ENCODE peak calls at places on chromosomes 1 and 21, in ten cellular contexts. V, Z, I, O, F, U, R, E, H and G are unnamed samples.
A peak's percentile ranks its signal among the peaks of the same experiment; 100 is the strongest.

GRCh38 chr1:36143424-36143823 is 5.9 kb downstream of the TRAPPC3 start:
- DNase-seq in V (no peak), Z (no peak), I (no peak), O (no peak), F (no peak), U (no peak), R (no peak), E (no peak), H (no peak), G (no peak)

GRCh38 chr1:37817481-37817880 is 9.5 kb upstream of the YRDC start:
- DNase-seq in V (no peak), Z (peak; percentile 80), I (no peak), O (peak; percentile 29), F (no peak), U (no peak), R (no peak), E (peak; percentile 13), H (no peak), G (no peak)

GRCh38 chr1:33099290-33100118 is 18.6 kb downstream of the AZIN2 start:
- DNase-seq in V (no peak), Z (peak; percentile 100), I (no peak), O (peak; percentile 100), F (peak; percentile 100), U (peak; percentile 100), R (peak; percentile 85), E (peak; percentile 99), H (peak; percentile 100), G (peak; percentile 98)

GRCh38 chr1:116755681-116756080 is 1.5 kb downstream of the CD2 start:
- DNase-seq in V (no peak), Z (no peak), I (no peak), O (no peak), F (no peak), U (no peak), R (no peak), E (no peak), H (no peak), G (peak; percentile 36)

GRCh38 chr1:235714205-235714897 is 64.8 kb upstream of the GNG4 start:
- DNase-seq in V (no peak), Z (no peak), I (no peak), O (no peak), F (no peak), U (no peak), R (no peak), E (no peak), H (no peak), G (no peak)

GRCh38 chr1:241396747-241397691 is 40.0 kb upstream of the RGS7 start:
- DNase-seq in V (no peak), Z (peak; percentile 36), I (no peak), O (no peak), F (no peak), U (no peak), R (no peak), E (no peak), H (no peak), G (no peak)

GRCh38 chr1:107648071-107648470 is 316.9 kb downstream of the VAV3 start:
- DNase-seq in V (no peak), Z (peak; percentile 64), I (no peak), O (peak; percentile 67), F (peak; percentile 88), U (no peak), R (no peak), E (peak; percentile 93), H (no peak), G (no peak)

GRCh38 chr21:16176570-16176969 is 446.8 kb downstream of the USP25 start:
- DNase-seq in V (no peak), Z (peak; percentile 55), I (no peak), O (no peak), F (peak; percentile 25), U (no peak), R (no peak), E (no peak), H (no peak), G (no peak)

GRCh38 chr1:65459397-65459768 is 38.9 kb downstream of the LEPR start:
- DNase-seq in V (no peak), Z (peak; percentile 69), I (no peak), O (peak; percentile 31), F (peak; percentile 26), U (no peak), R (no peak), E (peak; percentile 44), H (no peak), G (no peak)

GRCh38 chr1:215568287-215568692 is 1.2 kb downstream of the KCTD3 start:
- DNase-seq in V (no peak), Z (peak; percentile 67), I (no peak), O (peak; percentile 80), F (peak; percentile 60), U (peak; percentile 29), R (no peak), E (no peak), H (peak; percentile 24), G (no peak)

GRCh38 chr21:23853796-23854379 is 1753.4 kb downstream of the MRPL39 start:
- DNase-seq in V (no peak), Z (peak; percentile 12), I (no peak), O (no peak), F (peak; percentile 10), U (peak; percentile 7), R (no peak), E (peak; percentile 15), H (no peak), G (no peak)

GRCh38 chr1:177142013-177142412 is 22.5 kb downstream of the ASTN1 start:
- DNase-seq in V (no peak), Z (no peak), I (no peak), O (no peak), F (no peak), U (no peak), R (no peak), E (no peak), H (no peak), G (no peak)
- TF ChIP-seq CTCF in V (no peak), Z (no peak), I (no peak), O (no peak), F (no peak), U (no peak), R (no peak), E (no peak), H (no peak), G (no peak)

GRCh38 chr1:199242162-199242561 is 603.3 kb downstream of the PTPRC start:
- DNase-seq in V (no peak), Z (no peak), I (no peak), O (no peak), F (no peak), U (no peak), R (no peak), E (no peak), H (no peak), G (no peak)

GRCh38 chr1:199242601-199243000 is 603.8 kb downstream of the PTPRC start:
- DNase-seq in V (no peak), Z (no peak), I (no peak), O (no peak), F (no peak), U (no peak), R (no peak), E (no peak), H (no peak), G (no peak)

GRCh38 chr1:199247891-199248290 is 609.1 kb downstream of the PTPRC start:
- DNase-seq in V (no peak), Z (no peak), I (no peak), O (no peak), F (no peak), U (no peak), R (no peak), E (peak; percentile 88), H (no peak), G (no peak)

GRCh38 chr1:199246716-199247115 is 607.9 kb downstream of the PTPRC start:
- DNase-seq in V (no peak), Z (no peak), I (no peak), O (no peak), F (no peak), U (no peak), R (no peak), E (no peak), H (no peak), G (no peak)

GRCh38 chr1:199243423-199244061 is 604.7 kb downstream of the PTPRC start:
- DNase-seq in V (no peak), Z (peak; percentile 66), I (peak; percentile 53), O (peak; percentile 57), F (peak; percentile 4), U (no peak), R (peak; percentile 54), E (peak; percentile 41), H (peak; percentile 26), G (no peak)
- TF ChIP-seq CTCF in V (no peak), Z (peak; percentile 89), I (peak; percentile 61), O (peak; percentile 88), F (peak; percentile 70), U (peak; percentile 72), R (peak; percentile 47), E (peak; percentile 78), H (peak; percentile 75), G (peak; percentile 64)

DNA sequence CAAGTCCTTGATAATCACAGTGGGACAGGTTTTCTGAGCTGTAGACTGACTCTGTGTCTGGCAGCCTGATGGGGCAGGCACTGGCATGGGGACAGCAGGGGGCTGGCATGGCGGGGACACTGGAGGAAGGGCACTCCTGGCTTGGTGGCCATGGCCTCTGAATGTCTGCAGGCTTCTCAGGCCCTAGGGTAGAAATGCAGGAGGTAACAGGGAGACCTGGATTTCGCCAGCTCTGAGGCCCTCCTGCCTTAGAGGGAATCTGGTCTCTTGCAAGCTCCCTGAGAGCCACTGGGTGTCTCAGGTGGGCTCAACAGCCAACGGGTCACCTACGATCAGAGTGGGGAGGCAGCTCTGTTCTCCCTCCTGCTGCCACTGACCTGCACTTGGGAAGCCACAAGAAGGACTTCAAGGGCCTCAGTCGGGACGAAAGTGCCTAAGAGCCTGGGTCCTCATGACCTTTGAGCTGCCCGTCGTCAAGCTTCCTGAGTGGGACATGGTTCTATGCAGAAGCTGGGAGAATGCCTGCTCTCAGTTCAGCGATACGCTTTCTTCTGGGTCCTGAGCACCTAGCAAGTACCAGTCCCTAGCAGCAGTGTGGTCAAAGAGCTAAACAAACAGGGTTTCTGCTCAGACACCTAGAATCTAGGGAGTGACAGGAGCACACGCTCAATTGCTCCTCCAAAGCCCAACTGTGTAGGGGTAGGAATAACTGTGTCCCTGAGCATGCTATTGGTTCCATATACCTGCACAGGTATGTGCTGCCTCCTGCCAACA is 569.0 kb downstream of the PTPRU start:
- DNase-seq in V (no peak), Z (no peak), I (no peak), O (no peak), F (no peak), U (no peak), R (no peak), E (no peak), H (no peak), G (peak; percentile 75)
- TF ChIP-seq CTCF in V (no peak), Z (no peak), I (no peak), O (no peak), F (no peak), U (no peak), R (no peak), E (no peak), H (no peak), G (no peak)

DNA sequence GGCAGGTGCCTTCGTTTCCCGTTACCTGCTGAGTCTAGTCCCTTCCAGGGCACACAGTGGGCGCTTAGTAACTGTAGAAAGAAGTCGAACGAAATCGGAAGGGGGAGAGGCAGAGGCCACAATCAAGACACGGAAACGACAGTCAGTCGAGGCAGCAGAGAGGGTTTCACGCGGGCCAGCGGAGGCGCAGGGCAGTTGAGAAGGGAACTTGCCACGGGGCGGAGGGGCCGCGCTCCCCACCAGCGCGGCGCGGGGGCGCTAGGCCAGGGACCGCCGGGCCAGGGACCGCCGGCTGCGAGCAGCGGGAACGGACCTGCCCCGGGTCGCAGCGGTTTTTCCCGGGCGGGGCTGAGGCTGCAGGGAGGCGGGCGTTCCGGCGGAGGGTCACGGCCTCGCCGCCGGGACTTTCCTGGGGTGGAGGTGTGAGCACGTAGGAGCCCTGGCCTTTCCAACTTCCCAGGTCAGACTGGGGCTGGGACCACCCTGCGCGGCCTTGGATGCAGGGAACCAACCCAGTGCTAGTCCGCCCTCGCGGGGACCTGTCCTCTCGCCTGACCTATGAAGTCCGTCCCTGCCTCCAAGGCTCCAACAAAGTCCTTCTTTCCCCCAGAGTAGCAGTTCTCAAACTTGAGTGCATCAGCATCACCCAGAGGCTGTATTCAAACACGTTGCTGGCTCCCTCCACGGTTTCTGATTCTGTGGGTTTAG is 150.1 kb upstream of the FGGY start:
- DNase-seq in V (no peak), Z (peak; percentile 73), I (peak; percentile 37), O (no peak), F (peak; percentile 30), U (no peak), R (peak; percentile 29), E (no peak), H (no peak), G (peak; percentile 85)
- TF ChIP-seq CTCF in V (no peak), Z (peak; percentile 42), I (peak; percentile 36), O (peak; percentile 4), F (peak; percentile 20), U (no peak), R (no peak), E (no peak), H (no peak), G (no peak)